ENCODE peak calls at places on chromosome 15, in six cellular contexts. B, X, Q, K, D and C are unnamed samples.

GRCh38 chr15:72902929-72903260 is 119.3 kb upstream of the ADPGK start:
- DNase-seq in X (no peak), K (no peak), D (no peak), B (no peak), Q (no peak), C (no peak)

GRCh38 chr15:80727596-80727995 is 32.5 kb downstream of the ABHD17C start:
- DNase-seq in D (no peak), Q (no peak), B (no peak), X (no peak), K (no peak), C (no peak)

GRCh38 chr15:31292391-31293020 is 34.1 kb upstream of the KLF13 start:
- DNase-seq in K (no peak), B (no peak), D (no peak), X (no peak), Q (no peak), C (peak; percentile 74)

GRCh38 chr15:80567721-80568157 is 127.4 kb upstream of the ABHD17C start:
- DNase-seq in Q (no peak), B (peak; percentile 53), D (peak; percentile 57), K (peak; percentile 86), X (no peak), C (peak; percentile 49)

GRCh38 chr15:40190591-40190990 is 29.7 kb downstream of the BUB1B start:
- DNase-seq in X (no peak), Q (no peak), K (peak; percentile 38), D (no peak), B (no peak), C (no peak)

GRCh38 chr15:52227456-52227855 is 36.3 kb upstream of the GNB5 start:
- DNase-seq in B (peak; percentile 65), K (peak; percentile 84), D (peak; percentile 57), X (peak; percentile 54), Q (no peak), C (peak; percentile 22)

GRCh38 chr15:91572110-91572509 is 281.4 kb upstream of the SLCO3A1 start:
- DNase-seq in K (no peak), X (no peak), Q (peak; percentile 92), D (no peak), B (no peak), C (no peak)

GRCh38 chr15:66908503-66909095 is 156.8 kb upstream of the SMAD3 start:
- DNase-seq in X (no peak), B (no peak), Q (no peak), K (no peak), D (no peak), C (peak; percentile 75)

GRCh38 chr15:60021589-60022378 is 17.7 kb downstream of the FOXB1 start:
- DNase-seq in K (no peak), X (no peak), D (no peak), B (no peak), Q (no peak), C (no peak)

GRCh38 chr15:74616020-74616939 is 644 bp downstream of the CLK3 start:
- DNase-seq in Q (no peak), K (peak; percentile 51), X (peak; percentile 75), D (peak; percentile 57), B (no peak), C (no peak)

GRCh38 chr15:64521726-64522164 is 61.4 kb downstream of the ZNF609 start:
- DNase-seq in K (peak; percentile 40), X (peak; percentile 31), Q (no peak), D (no peak), B (no peak), C (peak; percentile 89)

GRCh38 chr15:70324001-70324974 is 226.6 kb upstream of the TLE3 start:
- DNase-seq in Q (no peak), B (no peak), X (no peak), D (no peak), K (peak; percentile 66), C (no peak)

GRCh38 chr15:23570466-23570865 is 5.0 kb downstream of the MKRN3 start:
- DNase-seq in Q (no peak), B (no peak), K (no peak), D (no peak), X (no peak), C (peak; percentile 59)

GRCh38 chr15:73952171-73952912 is 26.1 kb downstream of the LOXL1 start:
- DNase-seq in K (no peak), X (no peak), D (no peak), Q (no peak), B (no peak), C (no peak)

GRCh38 chr15:56732135-56732880 is 1.0 kb downstream of the ZNF280D start:
- DNase-seq in D (peak; percentile 46), X (no peak), K (peak; percentile 35), Q (no peak), B (no peak), C (peak; percentile 63)

GRCh38 chr15:64356443-64357040 is 569 bp upstream of the CSNK1G1 start:
- DNase-seq in Q (no peak), X (no peak), K (peak; percentile 63), D (no peak), B (no peak), C (peak; percentile 64)

GRCh38 chr15:100515758-100516157 is 13.0 kb downstream of the CERS3 start:
- DNase-seq in B (no peak), K (no peak), D (no peak), X (no peak), Q (no peak), C (no peak)

GRCh38 chr15:95784508-95784907 is 546.0 kb upstream of the NR2F2 start:
- DNase-seq in B (peak; percentile 3), Q (no peak), D (no peak), K (no peak), X (no peak), C (no peak)

GRCh38 chr15:76904461-76905012 is 603 bp downstream of the SCAPER start:
- DNase-seq in X (no peak), B (no peak), K (peak; percentile 32), Q (no peak), D (no peak), C (peak; percentile 21)

GRCh38 chr15:28037969-28038640 is 61.0 kb downstream of the OCA2 start:
- DNase-seq in D (no peak), X (no peak), K (no peak), Q (no peak), B (no peak), C (no peak)

GRCh38 chr15:77144492-77145070 is 73.7 kb upstream of the TSPAN3 start:
- DNase-seq in K (peak; percentile 78), B (no peak), D (peak; percentile 98), Q (no peak), X (no peak), C (no peak)

GRCh38 chr15:73928971-73929627 is 2.8 kb downstream of the LOXL1 start:
- DNase-seq in K (peak; percentile 47), X (no peak), B (no peak), D (no peak), Q (no peak), C (no peak)

GRCh38 chr15:65368300-65368617 is 9.5 kb downstream of the IGDCC3 start:
- DNase-seq in X (no peak), D (no peak), K (no peak), B (peak; percentile 31), Q (no peak), C (peak; percentile 20)

GRCh38 chr15:41483519-41483918 is 10.2 kb upstream of the ITPKA start:
- DNase-seq in K (no peak), Q (no peak), B (no peak), D (no peak), X (no peak), C (no peak)

GRCh38 chr15:77067691-77068367 is 3.1 kb downstream of the TSPAN3 start:
- DNase-seq in D (no peak), B (no peak), Q (no peak), X (no peak), K (no peak), C (no peak)

GRCh38 chr15:25242166-25242879 is 196.5 kb downstream of the UBE3A start:
- DNase-seq in D (no peak), X (no peak), K (no peak), Q (no peak), B (no peak), C (no peak)

GRCh38 chr15:45550436-45550835 is 27.9 kb upstream of the SLC30A4 start:
- DNase-seq in D (peak; percentile 58), Q (no peak), X (no peak), B (no peak), K (no peak), C (no peak)

GRCh38 chr15:44087578-44088190 is 107.4 kb downstream of the FRMD5 start:
- DNase-seq in Q (no peak), X (no peak), D (peak; percentile 79), B (no peak), K (peak; percentile 76), C (no peak)

GRCh38 chr15:67914537-67915373 is 74.9 kb upstream of the RNU6-1 start:
- DNase-seq in Q (no peak), K (no peak), B (peak; percentile 58), D (no peak), X (no peak), C (peak; percentile 26)

GRCh38 chr15:76169013-76169412 is 109.2 kb downstream of the TMEM266 start:
- DNase-seq in D (no peak), X (no peak), B (no peak), Q (no peak), K (no peak), C (no peak)